ENCODE peak calls at places on chromosomes 5 and 9, in eight cellular contexts. O is coronary artery, R is GM19239, I is heart right ventricle, G is GOT3, T is GM12865, A is fibroblast of pulmonary artery, C is fibroblast of lung. W is an unnamed sample.
A peak's percentile ranks its signal among the peaks of the same experiment; 100 is the strongest.

GRCh38 chr5:178281321-178281720 is 48.7 kb upstream of the PHYKPL start:
- DNase-seq in R (no peak), C (no peak), T (no peak), O (no peak), A (no peak), G (no peak), I (no peak), W (no peak)

GRCh38 chr5:173618927-173619519 is 2.6 kb upstream of the BOD1 start:
- DNase-seq in I (no peak), O (no peak), C (peak; percentile 67), R (peak; percentile 40), G (no peak), T (peak; percentile 74), A (peak; percentile 75), W (no peak)

GRCh38 chr5:75660678-75661465 is 49.6 kb downstream of the ANKDD1B start:
- DNase-seq in O (no peak), T (peak; percentile 82), R (no peak), C (no peak), G (no peak), A (no peak), I (no peak), W (no peak)

GRCh38 chr5:154302181-154302580 is 111.6 kb downstream of the GALNT10 start:
- DNase-seq in T (no peak), C (peak; percentile 86), I (peak; percentile 74), A (peak; percentile 29), O (peak; percentile 82), G (no peak), R (no peak), W (no peak)

GRCh38 chr5:761206-761771 is 23.2 kb downstream of the ZDHHC11B start:
- DNase-seq in C (no peak), I (no peak), T (no peak), O (peak; percentile 70), R (no peak), G (no peak), A (no peak), W (peak; percentile 93)

GRCh38 chr9:109166771-109167601 is at the start of gene FRRS1L:
- DNase-seq in R (no peak), T (no peak), G (no peak), C (no peak), A (no peak), I (no peak), O (no peak), W (no peak)

GRCh38 chr5:131209506-131210191 is 38.9 kb downstream of the LYRM7 start:
- DNase-seq in O (no peak), G (no peak), T (peak; percentile 90), R (peak; percentile 40), A (no peak), C (no peak), I (no peak), W (no peak)

GRCh38 chr5:73130811-73131210 is 10.4 kb downstream of the TMEM171 start:
- DNase-seq in G (no peak), C (no peak), T (no peak), A (no peak), O (no peak), I (no peak), R (no peak), W (no peak)

GRCh38 chr9:85289142-85289541 is 452.6 kb downstream of the AGTPBP1 start:
- DNase-seq in G (no peak), C (no peak), T (no peak), O (no peak), I (no peak), R (no peak), A (no peak), W (no peak)